ENCODE peak calls at places on chromosomes 11 and 22, in four cellular contexts. W, L, V and A are unnamed samples.
A peak's percentile ranks its signal among the peaks of the same experiment; 100 is the strongest.

GRCh38 chr11:67250059-67251043 is 15.9 kb upstream of the GRK2 start:
- DNase-seq in W (no peak), V (no peak), L (no peak), A (no peak)

GRCh38 chr11:94011478-94011877 is 9.7 kb upstream of the HEPHL1 start:
- DNase-seq in L (no peak), W (no peak), V (no peak), A (no peak)

GRCh38 chr11:73154178-73154577 is 12.1 kb upstream of the FCHSD2 start:
- DNase-seq in W (no peak), L (no peak), V (no peak), A (no peak)

GRCh38 chr11:42524534-42525227 is 787.1 kb upstream of the API5 start:
- DNase-seq in L (no peak), W (peak; percentile 47), V (peak; percentile 41), A (peak; percentile 10)

GRCh38 chr11:123580137-123580536 is 74.3 kb downstream of the SCN3B start:
- DNase-seq in V (no peak), W (no peak), L (no peak), A (no peak)

GRCh38 chr11:65400295-65401072 is 14.0 kb downstream of the FRMD8 start:
- DNase-seq in W (no peak), V (no peak), L (no peak), A (no peak)

GRCh38 chr11:94457118-94458029 is 36.3 kb downstream of the MRE11 start:
- DNase-seq in W (no peak), L (no peak), V (no peak), A (peak; percentile 22)

GRCh38 chr11:114036156-114036811 is 23.2 kb upstream of the ZBTB16 start:
- DNase-seq in V (peak; percentile 60), L (peak; percentile 41), W (no peak), A (peak; percentile 77)

GRCh38 chr11:96074551-96075309 is 150.8 kb upstream of the MTMR2 start:
- DNase-seq in L (no peak), V (no peak), W (no peak), A (no peak)

GRCh38 chr11:102730036-102730815 is 5.5 kb upstream of the MMP8 start:
- DNase-seq in V (no peak), W (no peak), L (no peak), A (no peak)

GRCh38 chr11:80320765-80321164 is 879.9 kb upstream of the TENM4 start:
- DNase-seq in L (no peak), V (no peak), W (no peak), A (no peak)

GRCh38 chr11:45169310-45170072 is 23.1 kb downstream of the PRDM11 start:
- DNase-seq in W (no peak), L (no peak), V (no peak), A (no peak)

GRCh38 chr22:18999416-18999815 is 63.3 kb upstream of the PRODH start:
- DNase-seq in W (no peak), V (no peak), L (no peak), A (no peak)

GRCh38 chr22:50261615-50262459 is at the start of gene MAPK12:
- DNase-seq in V (no peak), L (no peak), W (no peak), A (peak; percentile 80)

GRCh38 chr11:110294509-110294908 is 1.9 kb downstream of the RDX start:
- DNase-seq in V (no peak), L (no peak), W (no peak), A (no peak)

GRCh38 chr11:59158206-59159068 is 13.5 kb upstream of the DTX4 start:
- DNase-seq in W (no peak), V (peak; percentile 56), L (peak; percentile 47), A (peak; percentile 63)

GRCh38 chr11:118915396-118915795 is 10.3 kb downstream of the BCL9L start:
- DNase-seq in L (no peak), V (no peak), W (no peak), A (no peak)

GRCh38 chr22:30694638-30695350 is at the start of gene OSBP2:
- DNase-seq in W (no peak), V (no peak), L (no peak), A (peak; percentile 43)

GRCh38 chr11:70073881-70074371 is 4.2 kb upstream of the ANO1 start:
- DNase-seq in V (no peak), L (no peak), W (no peak), A (no peak)
- H3K4me1 ChIP-seq in V (no peaks in the 10 kb centered on the region), L (peaks cover 18% of the 10 kb centered on the region), W (no peaks in the 10 kb centered on the region), A (peaks cover 10% of the 10 kb centered on the region)

DNA sequence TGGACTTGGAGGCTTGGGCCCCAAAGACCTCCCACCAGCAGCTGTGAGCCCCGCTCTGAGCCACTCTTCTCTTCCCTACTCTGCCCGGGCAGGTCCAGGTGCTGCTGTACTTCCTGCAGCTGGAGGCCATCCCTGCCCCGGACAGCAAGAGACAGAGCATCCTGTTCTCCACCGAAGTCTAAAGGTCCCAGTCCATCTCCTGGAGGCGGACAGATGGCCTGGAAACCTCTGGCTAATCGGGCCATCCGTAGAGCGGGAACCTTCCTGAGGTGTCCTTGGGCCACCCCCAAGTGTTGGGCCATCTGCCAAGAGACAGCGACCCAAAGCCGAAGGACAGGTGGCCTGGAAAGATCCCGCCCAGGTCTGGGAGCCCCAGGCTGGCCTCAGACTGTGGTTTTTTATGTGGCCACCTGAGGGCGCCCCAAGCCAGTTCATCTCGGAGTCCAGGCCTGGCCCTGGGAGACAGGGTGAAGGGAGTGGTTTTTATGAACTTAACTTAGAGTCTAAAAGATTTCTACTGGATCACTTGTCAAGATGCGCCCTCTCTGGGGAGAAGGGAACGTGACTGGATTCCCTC is 135.1 kb downstream of the BCR start:
- DNase-seq in V (peak; percentile 39), W (no peak), L (peak; percentile 23), A (peak; percentile 81)
- TF ChIP-seq TCF7L2 in V (no peak), W (no peak), L (no peak), A (no peak)

DNA sequence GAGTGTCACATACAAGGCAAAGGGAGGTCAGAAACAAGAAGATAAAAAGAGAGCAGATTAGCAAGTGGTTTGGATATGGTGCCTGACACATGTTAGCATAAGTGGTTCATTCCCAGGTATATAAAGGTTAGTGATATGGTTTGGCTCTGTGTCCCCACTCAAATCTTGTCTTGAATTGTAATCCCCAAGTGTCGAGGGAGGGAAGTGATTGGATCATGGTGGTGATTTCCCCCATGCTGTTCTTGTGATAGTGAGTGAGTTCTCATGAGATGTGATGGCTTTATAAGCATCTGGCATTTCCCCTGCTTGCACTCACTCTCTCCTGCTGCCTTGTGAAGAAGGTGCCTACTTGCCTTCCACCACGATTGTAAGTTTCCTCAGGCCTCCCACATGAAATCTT is 12.1 kb upstream of the DKK3 start:
- DNase-seq in V (no peak), W (no peak), L (no peak), A (no peak)
- H3K4me1 ChIP-seq in V (peaks cover 13% of the 10 kb centered on the region), W (peaks cover 7% of the 10 kb centered on the region), L (no peaks in the 10 kb centered on the region), A (no peaks in the 10 kb centered on the region)

GRCh38 chr11:68314203-68314885 is 2.0 kb downstream of the LRP5 start:
- DNase-seq in L (no peak), W (no peak), V (no peak), A (peak; percentile 51)

GRCh38 chr11:68311155-68312116 is 955 bp upstream of the LRP5 start:
- DNase-seq in L (no peak), V (no peak), W (no peak), A (no peak)

GRCh38 chr11:68313574-68314202 is 1.3 kb downstream of the LRP5 start:
- DNase-seq in W (no peak), L (no peak), V (peak; percentile 43), A (no peak)

GRCh38 chr11:68312780-68313573 is 586 bp downstream of the LRP5 start:
- DNase-seq in W (no peak), V (no peak), L (no peak), A (peak; percentile 84)

DNA sequence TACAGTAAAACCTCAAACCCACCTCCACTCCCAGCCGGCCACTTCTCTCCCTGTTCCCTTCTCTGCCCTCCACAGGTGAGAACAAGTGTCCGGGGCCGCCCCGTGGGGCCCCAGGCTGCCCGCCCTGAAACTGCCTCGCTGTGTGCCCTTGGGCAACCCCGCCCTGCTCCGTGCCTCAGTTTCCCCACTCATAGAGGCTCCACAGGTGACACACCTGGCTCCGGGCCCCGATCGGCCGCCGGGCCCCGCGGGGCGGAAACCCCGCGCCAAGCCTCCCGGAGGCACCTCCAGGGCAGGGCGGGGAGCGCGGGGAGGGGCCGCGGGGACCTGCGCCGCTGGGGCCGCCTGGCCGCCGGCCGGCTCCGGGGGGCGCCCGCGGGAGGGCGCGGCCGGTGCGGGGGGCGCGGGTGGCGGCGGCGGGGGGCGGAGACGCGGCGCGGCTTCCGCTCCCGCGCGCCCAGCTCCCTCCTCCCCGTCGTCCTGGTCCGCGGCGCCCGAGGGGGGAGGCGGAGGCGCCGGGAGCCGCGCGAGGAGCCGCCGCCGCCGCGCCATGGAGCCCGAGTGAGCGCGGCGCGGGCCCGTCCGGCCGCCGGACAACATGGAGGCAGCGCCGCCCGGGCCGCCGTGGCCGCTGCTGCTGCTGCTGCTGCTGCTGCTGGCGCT is at the start of gene LRP5:
- DNase-seq in L (no peak), W (no peak), V (no peak), A (peak; percentile 58)
- TF ChIP-seq TCF7L2 in L (no peak), W (no peak), V (no peak), A (no peak)

GRCh38 chr22:43151251-43152000 is at the start of gene TSPO:
- DNase-seq in L (no peak), V (no peak), W (no peak), A (peak; percentile 85)
- H3K4me1 ChIP-seq in L (peaks cover 39% of the 10 kb centered on the region), V (peaks cover 21% of the 10 kb centered on the region), W (peaks cover 6% of the 10 kb centered on the region), A (peaks cover 38% of the 10 kb centered on the region)